ENCODE peak calls at places on chromosomes 5 and 9, in six cellular contexts. L is tibial nerve, X is transverse colon, B is prostate gland, R is esophagus muscularis mucosa, E is Peyer's patch. S is an unnamed sample.

GRCh38 chr9:2677927-2678889 is 39.1 kb upstream of the KCNV2 start:
- DNase-seq in L (no peak), X (no peak), B (peak), R (peak), E (no peak), S (no peak)

GRCh38 chr9:111691686-111692329 is 30.4 kb downstream of the GNG10 start:
- DNase-seq in L (no peak), X (no peak), B (no peak), R (no peak), E (no peak), S (no peak)

GRCh38 chr9:83937861-83938455 is 16.7 kb upstream of the KIF27 start:
- DNase-seq in L (no peak), X (no peak), B (peak), R (no peak), E (no peak), S (no peak)

GRCh38 chr5:181056431-181056830 is 16.4 kb downstream of the BTNL9 start:
- DNase-seq in L (no peak), X (no peak), B (no peak), R (no peak), E (no peak), S (no peak)

GRCh38 chr5:172543484-172544298 is 89.4 kb upstream of the SH3PXD2B start:
- DNase-seq in L (peak), X (no peak), B (no peak), R (no peak), E (no peak), S (no peak)

GRCh38 chr9:2120926-2121689 is 106.0 kb downstream of the SMARCA2 start:
- DNase-seq in L (no peak), X (no peak), B (no peak), R (no peak), E (no peak), S (no peak)

GRCh38 chr9:133955821-133956411 is 36.2 kb downstream of the VAV2 start:
- DNase-seq in L (no peak), X (peak), B (no peak), R (no peak), E (no peak), S (no peak)

GRCh38 chr9:130993303-130994030 is 15.5 kb upstream of the LAMC3 start:
- DNase-seq in L (no peak), X (no peak), B (no peak), R (no peak), E (no peak), S (no peak)

GRCh38 chr5:167573274-167574127 is 717.9 kb upstream of the WWC1 start:
- DNase-seq in L (no peak), X (no peak), B (peak), R (no peak), E (no peak), S (no peak)

GRCh38 chr9:122366074-122366672 is 4.7 kb upstream of the PTGS1 start:
- DNase-seq in L (no peak), X (no peak), B (peak), R (no peak), E (peak), S (no peak)

GRCh38 chr9:116232425-116233159 is 79.0 kb downstream of the PAPPA start:
- DNase-seq in L (no peak), X (no peak), B (no peak), R (peak), E (no peak), S (no peak)

GRCh38 chr9:20606637-20607036 is 15.7 kb downstream of the MLLT3 start:
- DNase-seq in L (no peak), X (no peak), B (no peak), R (no peak), E (no peak), S (no peak)

GRCh38 chr5:133147411-133147810 is 95.6 kb downstream of the HSPA4 start:
- DNase-seq in L (peak), X (no peak), B (no peak), R (peak), E (no peak), S (peak)

GRCh38 chr9:117926031-117926655 is 221.9 kb downstream of the TLR4 start:
- DNase-seq in L (no peak), X (no peak), B (no peak), R (no peak), E (no peak), S (no peak)

GRCh38 chr5:124859027-124859426 is 112.6 kb upstream of the ZNF608 start:
- DNase-seq in L (no peak), X (peak), B (peak), R (no peak), E (no peak), S (peak)

GRCh38 chr9:73370053-73370452 is 218.4 kb downstream of the ANXA1 start:
- DNase-seq in L (no peak), X (no peak), B (no peak), R (no peak), E (no peak), S (no peak)

GRCh38 chr9:36138901-36139300 is 2.4 kb downstream of the GLIPR2 start:
- DNase-seq in L (no peak), X (no peak), B (no peak), R (no peak), E (no peak), S (no peak)

GRCh38 chr9:113992276-113992951 is 85.7 kb downstream of the AMBP start:
- DNase-seq in L (no peak), X (no peak), B (peak), R (no peak), E (peak), S (peak)

GRCh38 chr9:36779582-36779981 is 206.9 kb downstream of the MELK start:
- DNase-seq in L (no peak), X (no peak), B (no peak), R (no peak), E (no peak), S (no peak)

GRCh38 chr5:94632024-94632423 is 13.6 kb downstream of the SLF1 start:
- DNase-seq in L (no peak), X (no peak), B (no peak), R (no peak), E (no peak), S (no peak)

GRCh38 chr9:34256987-34257585 is 72.0 kb downstream of the KIF24 start:
- DNase-seq in L (peak), X (no peak), B (no peak), R (no peak), E (no peak), S (no peak)

GRCh38 chr5:56974241-56974640 is 22.3 kb upstream of the MIER3 start:
- DNase-seq in L (no peak), X (no peak), B (no peak), R (no peak), E (no peak), S (no peak)

GRCh38 chr5:178383919-178384814 is 151.6 kb upstream of the PHYKPL start:
- DNase-seq in L (no peak), X (no peak), B (peak), R (no peak), E (peak), S (no peak)

GRCh38 chr9:127735530-127736176 is 559 bp upstream of the TOR2A start:
- DNase-seq in L (no peak), X (no peak), B (no peak), R (no peak), E (no peak), S (no peak)

GRCh38 chr5:154349621-154350020 is 96.2 kb upstream of the SAP30L start:
- DNase-seq in L (no peak), X (no peak), B (no peak), R (no peak), E (no peak), S (no peak)

GRCh38 chr5:5420251-5420650 is 2.2 kb upstream of the ICE1 start:
- DNase-seq in L (no peak), X (no peak), B (no peak), R (no peak), E (no peak), S (no peak)

GRCh38 chr5:5419291-5420210 is 2.9 kb upstream of the ICE1 start:
- DNase-seq in L (no peak), X (no peak), B (no peak), R (peak), E (no peak), S (no peak)

GRCh38 chr5:5416733-5417132 is 5.7 kb upstream of the ICE1 start:
- DNase-seq in L (no peak), X (no peak), B (no peak), R (peak), E (no peak), S (no peak)

GRCh38 chr5:5418006-5418405 is 4.5 kb upstream of the ICE1 start:
- DNase-seq in L (no peak), X (no peak), B (no peak), R (peak), E (no peak), S (no peak)

GRCh38 chr5:5418764-5419163 is 3.7 kb upstream of the ICE1 start:
- DNase-seq in L (no peak), X (peak), B (no peak), R (peak), E (no peak), S (no peak)
- H3K4me3 ChIP-seq in L (no peak), X (no peak), B (no peak), R (no peak), E (no peak), S (no peak)

GRCh38 chr9:82586918-82587356 is 476.0 kb downstream of the RASEF start:
- DNase-seq in L (no peak), X (no peak), B (no peak), R (peak), E (no peak), S (no peak)
- TF ChIP-seq POLR2A in L (no peak), X (no peak), B (no peak), R (no peak), E (no peak), S (no peak)

DNA sequence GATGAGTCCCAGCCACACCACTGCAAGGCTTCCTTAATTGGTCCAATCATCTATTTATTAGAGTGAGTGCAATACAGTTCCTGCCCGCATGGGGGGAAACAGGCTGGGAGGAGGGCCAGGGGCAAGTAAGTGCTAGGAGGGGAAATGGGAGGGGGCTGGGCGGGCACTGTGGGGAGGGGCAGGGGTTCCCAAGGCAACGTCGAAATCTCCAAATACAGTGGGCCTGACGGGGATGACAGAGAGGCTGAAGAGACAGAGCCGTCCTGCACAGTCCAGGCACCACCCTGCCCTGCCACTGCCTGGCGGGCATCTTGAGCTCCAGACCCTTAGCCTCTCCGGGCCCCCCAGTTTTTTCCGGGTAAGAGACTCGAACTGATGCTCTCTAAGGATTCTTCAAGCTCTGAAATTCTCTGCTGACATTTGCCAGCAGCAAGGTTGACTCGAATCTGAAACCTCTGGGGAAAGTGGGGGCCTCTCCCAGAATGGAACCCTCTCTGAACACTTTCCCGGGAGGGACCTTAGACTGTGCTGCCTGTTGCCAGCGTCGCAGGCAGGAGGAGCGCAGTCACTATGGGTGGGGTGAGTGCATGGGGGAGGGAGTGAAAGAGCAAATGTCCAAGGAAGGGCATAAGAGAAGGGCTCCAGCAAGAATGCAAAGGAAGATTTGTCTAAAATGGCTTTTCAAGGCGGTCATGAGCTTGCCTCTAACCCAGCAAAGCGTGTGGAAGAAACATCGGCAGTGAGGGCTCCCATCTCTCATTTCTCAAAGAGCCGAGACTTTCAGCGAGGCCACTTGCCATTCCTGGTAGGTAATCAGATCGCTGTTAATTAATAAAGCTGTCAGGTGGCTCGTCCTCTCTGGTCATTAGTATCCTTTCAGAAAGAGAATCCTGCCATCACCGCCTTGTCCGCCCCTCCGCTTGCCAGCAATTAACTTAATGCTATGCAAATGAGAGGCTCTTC is 98.9 kb downstream of the GTF3C4 start:
- DNase-seq in L (peak), X (peak), B (peak), R (no peak), E (peak), S (peak)
- TF ChIP-seq CTCF in L (peak), X (peak), B (peak), R (peak), E (peak), S (peak)

GRCh38 chr9:19161257-19162025 is 34.1 kb upstream of the PLIN2 start:
- DNase-seq in L (peak), X (peak), B (peak), R (no peak), E (no peak), S (peak)
- H3K4me3 ChIP-seq in L (no peak), X (no peak), B (no peak), R (no peak), E (no peak), S (no peak)

DNA sequence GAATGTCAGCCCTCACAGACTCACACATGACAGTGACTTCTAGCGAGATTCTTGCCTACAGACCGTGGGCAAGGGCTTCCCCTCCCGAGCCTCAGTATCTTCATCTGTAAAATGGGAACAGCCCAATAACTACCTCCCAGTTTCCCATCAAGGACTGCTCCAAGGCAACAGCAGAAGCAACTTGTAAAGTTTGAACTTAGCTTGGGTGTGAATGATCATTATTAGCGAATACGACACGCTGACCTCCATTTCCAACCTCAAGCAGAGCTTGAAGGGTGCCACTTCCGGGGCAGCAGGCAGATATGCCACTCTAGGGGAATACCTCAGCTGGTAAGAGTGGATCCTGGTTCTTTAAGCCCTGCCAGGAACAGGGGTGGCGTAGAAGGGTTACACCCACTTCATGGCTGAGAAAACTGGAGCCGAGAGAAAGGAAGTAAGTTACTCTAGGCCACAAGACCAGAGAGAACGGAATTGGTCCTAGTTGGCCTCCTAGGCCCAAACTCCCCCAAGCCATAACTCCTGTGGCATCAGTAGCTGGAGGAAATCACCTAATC is 2.0 kb downstream of the RNF44 start:
- DNase-seq in L (no peak), X (peak), B (peak), R (no peak), E (peak), S (no peak)
- TF ChIP-seq POLR2A in L (no peak), X (peak), B (peak), R (no peak), E (peak), S (no peak)

GRCh38 chr9:87958591-87958990 is 15.7 kb downstream of the CDK20 start:
- DNase-seq in L (no peak), X (no peak), B (no peak), R (no peak), E (no peak), S (no peak)
- TF ChIP-seq CTCF in L (no peak), X (no peak), B (no peak), R (no peak), E (no peak), S (no peak)

GRCh38 chr5:174518512-174518911 is 205.9 kb upstream of the MSX2 start:
- DNase-seq in L (no peak), X (no peak), B (no peak), R (no peak), E (no peak), S (no peak)

GRCh38 chr5:174522641-174523260 is 201.6 kb upstream of the MSX2 start:
- DNase-seq in L (no peak), X (no peak), B (no peak), R (no peak), E (no peak), S (no peak)

GRCh38 chr5:174523311-174524159 is 200.8 kb upstream of the MSX2 start:
- DNase-seq in L (no peak), X (no peak), B (no peak), R (no peak), E (no peak), S (no peak)

GRCh38 chr5:174516741-174517140 is 207.6 kb upstream of the MSX2 start:
- DNase-seq in L (no peak), X (no peak), B (no peak), R (no peak), E (no peak), S (no peak)

DNA sequence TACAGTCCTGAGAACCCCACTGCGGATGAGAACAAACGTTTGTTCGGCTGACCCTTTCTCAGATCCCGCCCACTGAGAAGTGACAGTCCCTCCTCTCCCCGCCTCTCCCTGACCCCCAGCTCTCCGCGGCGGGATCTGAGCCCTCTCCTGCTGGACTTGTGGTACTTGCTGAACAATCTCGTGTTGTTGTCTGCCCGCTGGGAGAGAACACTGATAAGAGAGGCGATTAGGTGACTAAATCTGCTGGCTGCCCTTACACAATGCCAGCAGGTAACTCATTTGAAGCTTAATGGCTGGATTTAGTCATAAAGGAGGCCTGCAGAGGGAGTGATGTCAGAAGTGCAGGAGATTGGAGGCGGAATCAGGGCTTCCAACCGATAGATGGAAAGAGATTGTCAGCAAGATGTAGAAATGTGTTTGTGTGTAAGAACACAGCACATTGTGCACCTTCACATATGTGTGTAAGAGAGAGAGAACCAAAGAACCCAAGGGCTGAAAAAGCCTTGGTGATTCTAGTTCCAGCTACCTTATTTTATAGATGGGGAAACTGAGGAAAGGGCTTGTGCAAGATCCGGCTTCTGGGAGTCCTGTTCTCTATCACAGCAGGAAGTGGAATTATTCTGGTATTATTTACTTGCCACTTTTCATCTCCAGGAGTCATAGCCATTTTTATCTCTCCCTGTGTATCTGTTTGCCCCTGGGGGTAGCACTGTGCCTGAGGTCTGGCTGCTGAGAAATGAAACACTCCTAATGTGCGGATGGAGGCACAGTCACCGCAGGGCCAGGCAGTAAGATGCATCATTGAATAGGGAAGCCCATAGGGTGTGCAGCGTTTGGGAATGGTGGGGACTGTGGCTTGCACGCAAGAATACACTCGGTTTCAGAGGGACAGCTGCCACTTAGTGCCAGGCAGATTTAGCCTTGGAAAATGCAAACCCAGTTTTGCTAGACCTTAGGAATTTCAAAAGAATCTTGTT is 203.7 kb upstream of the MSX2 start:
- DNase-seq in L (no peak), X (peak), B (no peak), R (no peak), E (peak), S (no peak)
- H3K4me3 ChIP-seq in L (no peak), X (no peak), B (no peak), R (no peak), E (no peak), S (no peak)

S was measured in adrenal gland.